ENCODE peak calls at places on chromosomes 3 and 15, in four cellular contexts. J is tibial artery, L is right lobe of liver, C is cardiac muscle cell. G is an unnamed sample.

GRCh38 chr3:22982981-22983582 is 220.0 kb upstream of the UBE2E2 start:
- DNase-seq in L (no peak), C (peak), J (no peak), G (no peak)

GRCh38 chr3:20190991-20191390 is 5.0 kb upstream of the SGO1 start:
- DNase-seq in C (no peak), L (no peak), J (no peak), G (no peak)

GRCh38 chr3:123447749-123448502 is 964 bp downstream of the ADCY5 start:
- DNase-seq in L (peak), C (no peak), J (no peak), G (no peak)

GRCh38 chr3:46719044-46719565 is 1.4 kb upstream of the PRSS50 start:
- DNase-seq in L (no peak), J (no peak), C (no peak), G (no peak)

GRCh38 chr3:81443948-81444347 is 317.5 kb downstream of the GBE1 start:
- DNase-seq in C (peak), L (no peak), J (no peak), G (no peak)

GRCh38 chr3:126555795-126556636 is 2.7 kb downstream of the C3orf22 start:
- DNase-seq in C (no peak), L (no peak), J (peak), G (peak)

GRCh38 chr3:124386006-124386405 is 344.2 kb upstream of the UMPS start:
- DNase-seq in L (no peak), J (no peak), C (no peak), G (no peak)

GRCh38 chr3:186413615-186414415 is 51.8 kb upstream of the DGKG start:
- DNase-seq in C (peak), J (peak), L (peak), G (no peak)

GRCh38 chr3:159839561-159840379 is 148.9 kb upstream of the IL12A start:
- DNase-seq in C (no peak), J (no peak), L (no peak), G (no peak)

GRCh38 chr3:127959873-127960272 is 44.8 kb downstream of the KBTBD12 start:
- DNase-seq in J (no peak), L (no peak), C (peak), G (no peak)

GRCh38 chr3:108091498-108092259 is 848 bp upstream of the CD47 start:
- DNase-seq in C (no peak), L (no peak), J (no peak), G (no peak)

GRCh38 chr3:14641346-14641745 is 10.2 kb upstream of the CCDC174 start:
- DNase-seq in J (no peak), L (no peak), C (no peak), G (no peak)

GRCh38 chr3:4350789-4351163 is 47.6 kb downstream of the SETMAR start:
- DNase-seq in J (no peak), C (peak), L (no peak), G (no peak)

GRCh38 chr3:13665582-13666226 is 116.8 kb downstream of the FBLN2 start:
- DNase-seq in J (no peak), C (no peak), L (no peak), G (no peak)

GRCh38 chr3:171810278-171811058 is at the start of gene PLD1:
- DNase-seq in L (peak), C (peak), J (peak), G (no peak)

GRCh38 chr3:12984023-12984823 is 89.0 kb downstream of the IQSEC1 start:
- DNase-seq in C (peak), L (no peak), J (peak), G (no peak)

GRCh38 chr3:194797555-194797954 is 111.9 kb downstream of the FAM43A start:
- DNase-seq in L (no peak), C (no peak), J (no peak), G (no peak)

GRCh38 chr3:107660316-107660976 is 137.7 kb downstream of the BBX start:
- DNase-seq in J (no peak), L (no peak), C (peak), G (no peak)

GRCh38 chr3:134197681-134198261 is 52.9 kb downstream of the RYK start:
- DNase-seq in J (no peak), L (no peak), C (peak), G (no peak)

GRCh38 chr3:172100482-172100881 is 61.1 kb downstream of the FNDC3B start:
- DNase-seq in L (no peak), C (no peak), J (no peak), G (no peak)

GRCh38 chr15:92069308-92070244 is 216.1 kb downstream of the SLCO3A1 start:
- DNase-seq in C (peak), L (no peak), J (peak), G (no peak)

GRCh38 chr15:52733696-52734255 is 54.6 kb upstream of the ATOSA start:
- DNase-seq in J (no peak), L (no peak), C (no peak), G (no peak)

GRCh38 chr15:64651573-64652260 is 123.7 kb downstream of the RBPMS2 start:
- DNase-seq in J (no peak), L (no peak), C (no peak), G (no peak)

GRCh38 chr3:46416134-46417119 is 9.4 kb downstream of the CCRL2 start:
- DNase-seq in L (no peak), J (no peak), C (no peak), G (no peak)

GRCh38 chr3:143757691-143758090 is 90.6 kb downstream of the SLC9A9 start:
- DNase-seq in L (no peak), J (no peak), C (no peak), G (no peak)

GRCh38 chr3:135762188-135762853 is 203.2 kb upstream of the PPP2R3A start:
- DNase-seq in J (no peak), L (no peak), C (no peak), G (no peak)

GRCh38 chr15:60583946-60584345 is 105.0 kb upstream of the ICE2 start:
- DNase-seq in L (no peak), J (no peak), C (no peak), G (no peak)

GRCh38 chr15:77624868-77625267 is 7.8 kb downstream of the LINGO1 start:
- DNase-seq in C (no peak), J (no peak), L (no peak), G (no peak)

GRCh38 chr15:25437751-25438600 is 848 bp downstream of the UBE3A start:
- DNase-seq in C (peak), J (peak), L (peak), G (no peak)

GRCh38 chr3:173938159-173938558 is 540.6 kb downstream of the NLGN1 start:
- DNase-seq in C (peak), L (no peak), J (no peak), G (no peak)

GRCh38 chr3:6697285-6697684 is 163.6 kb upstream of the GRM7 start:
- DNase-seq in C (no peak), L (no peak), J (no peak), G (no peak)

GRCh38 chr3:133136114-133137041 is 98.2 kb downstream of the TMEM108 start:
- DNase-seq in L (no peak), J (no peak), C (no peak), G (no peak)

GRCh38 chr15:35118987-35119386 is 33.9 kb upstream of the NANOGP8 start:
- DNase-seq in L (no peak), C (no peak), J (no peak), G (no peak)

GRCh38 chr3:108222813-108223307 is 636 bp upstream of the IFT57 start:
- DNase-seq in J (no peak), C (peak), L (no peak), G (no peak)

GRCh38 chr3:23615068-23615467 is 190.7 kb upstream of the UBE2E1 start:
- DNase-seq in L (no peak), J (no peak), C (no peak), G (no peak)

GRCh38 chr3:20648921-20649381 is 462.9 kb upstream of the SGO1 start:
- DNase-seq in J (no peak), C (peak), L (no peak), G (no peak)

DNA sequence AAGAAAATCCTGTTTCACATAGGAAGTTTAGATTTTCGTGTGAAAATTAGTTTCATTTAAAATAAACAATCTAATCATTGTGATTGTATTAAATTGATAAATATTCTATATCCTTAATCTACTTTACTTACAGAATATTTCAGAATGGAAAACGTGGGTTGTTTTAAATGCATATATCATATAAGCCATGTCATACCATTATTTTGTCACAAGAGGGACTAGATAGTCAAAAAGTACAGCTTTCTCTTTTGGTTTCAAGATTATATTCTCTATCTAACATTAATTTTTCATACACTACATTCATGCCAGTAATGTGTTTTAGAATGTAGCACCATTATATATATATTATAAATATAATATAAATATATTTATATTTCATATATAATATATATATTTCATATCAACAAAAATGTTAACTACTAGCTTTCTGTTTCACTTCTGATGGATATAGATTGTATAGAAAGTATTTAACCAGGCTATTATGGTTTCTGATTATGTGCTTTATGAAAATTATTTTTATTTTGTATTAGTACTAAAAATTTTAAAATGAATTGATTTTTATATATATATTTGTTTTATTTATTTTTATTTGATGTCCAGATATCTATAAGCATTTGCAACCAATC is 45.3 kb downstream of the OSTN start:
- DNase-seq in J (no peak), C (peak), L (no peak), G (no peak)
- TF ChIP-seq CTCF in J (peak), C (peak), L (peak), G (no peak)

GRCh38 chr3:195895900-195896360 is 12.4 kb downstream of the TNK2 start:
- DNase-seq in L (peak), J (peak), C (no peak), G (no peak)

GRCh38 chr3:195896361-195897080 is 11.8 kb downstream of the TNK2 start:
- DNase-seq in J (no peak), L (peak), C (peak), G (no peak)

GRCh38 chr3:195893516-195893915 is 14.8 kb downstream of the TNK2 start:
- DNase-seq in J (no peak), C (no peak), L (peak), G (no peak)

GRCh38 chr3:195893916-195894315 is 14.4 kb downstream of the TNK2 start:
- DNase-seq in J (no peak), L (peak), C (no peak), G (no peak)

DNA sequence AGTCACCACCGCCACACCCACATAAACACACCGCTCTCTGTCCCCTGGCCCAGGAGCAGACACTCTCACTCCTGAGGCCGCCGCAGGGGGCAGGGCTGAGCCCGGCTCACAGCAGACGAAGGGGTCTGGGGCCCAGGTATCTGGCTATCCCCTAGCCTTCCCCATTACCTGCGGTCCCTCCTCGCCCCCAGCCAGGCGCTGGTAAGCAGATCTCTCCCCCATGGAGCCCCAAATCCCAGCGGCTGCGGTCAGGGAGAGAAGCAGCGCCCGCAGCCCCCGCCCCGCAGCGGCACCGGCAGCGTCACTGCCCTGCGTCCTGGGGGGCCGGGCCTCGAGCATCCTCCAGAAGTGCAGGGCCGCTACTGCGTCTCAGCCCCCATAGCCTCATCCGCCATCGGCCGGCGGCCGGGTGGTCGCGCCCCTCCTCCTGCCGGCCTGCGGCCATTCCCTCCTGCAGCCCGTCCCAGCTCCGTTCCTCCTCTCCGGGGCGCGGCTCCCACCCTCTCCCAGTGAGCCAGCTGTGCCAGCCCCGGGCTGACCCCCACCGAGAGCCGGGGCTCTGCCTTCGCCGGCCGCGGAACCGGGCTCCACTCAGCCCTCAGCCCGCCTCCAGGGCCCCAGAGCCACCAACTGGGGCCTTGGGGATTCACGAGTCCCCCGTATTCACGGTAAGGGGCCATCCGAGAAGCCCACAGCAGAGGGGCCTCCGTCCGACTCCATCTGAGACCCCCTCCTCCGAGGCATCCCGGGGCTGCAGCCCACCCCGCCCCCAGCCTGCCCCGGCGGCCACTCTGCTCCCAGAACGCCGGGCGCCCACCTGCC is 13.1 kb downstream of the TNK2 start:
- DNase-seq in L (peak), C (no peak), J (no peak), G (no peak)
- TF ChIP-seq CTCF in L (no peak), C (no peak), J (no peak), G (no peak)

GRCh38 chr3:52242039-52242438 is 3.1 kb upstream of the TWF2 start:
- DNase-seq in L (no peak), C (no peak), J (no peak), G (no peak)

GRCh38 chr3:52238193-52238760 is 681 bp downstream of the TWF2 start:
- DNase-seq in C (no peak), J (peak), L (no peak), G (no peak)

GRCh38 chr3:52238761-52239701 is at the start of gene TWF2:
- DNase-seq in C (peak), L (peak), J (peak), G (peak)

GRCh38 chr3:52240886-52241244 is 1.9 kb upstream of the TWF2 start:
- DNase-seq in J (no peak), L (no peak), C (no peak), G (no peak)

GRCh38 chr3:52240059-52240885 is 1.3 kb upstream of the TWF2 start:
- DNase-seq in L (peak), J (peak), C (peak), G (no peak)
- TF ChIP-seq CTCF in L (no peak), J (no peak), C (peak), G (no peak)

DNA sequence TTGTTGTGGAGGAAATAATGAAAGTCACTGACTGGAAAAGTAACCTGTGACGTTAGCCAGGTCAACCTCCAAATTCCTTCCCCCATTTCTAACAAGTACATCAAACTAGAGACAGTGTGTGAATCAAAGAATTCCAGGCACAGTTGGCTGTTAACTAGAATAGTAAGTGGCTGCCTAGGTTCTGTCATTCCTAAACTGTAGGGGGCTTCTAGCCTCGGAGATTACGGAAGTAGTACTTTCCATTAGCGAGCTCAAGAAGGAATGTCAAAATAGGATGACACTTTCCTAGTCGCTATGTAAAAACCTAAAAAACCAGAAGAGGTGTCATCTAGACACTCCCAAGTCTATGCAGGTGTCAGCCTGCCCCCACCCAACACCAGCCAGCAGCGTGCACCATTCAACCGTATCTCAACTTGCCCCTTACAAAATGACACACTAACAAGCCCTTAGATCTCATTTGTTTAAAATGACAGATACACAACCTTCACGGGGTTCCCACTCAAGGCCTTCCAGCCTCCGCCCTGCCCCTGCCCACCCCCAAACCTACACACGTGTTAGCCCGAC is 910 bp downstream of the INO80 start:
- DNase-seq in L (no peak), J (no peak), C (peak), G (no peak)
- TF ChIP-seq CTCF in L (no peak), J (no peak), C (peak), G (no peak)

DNA sequence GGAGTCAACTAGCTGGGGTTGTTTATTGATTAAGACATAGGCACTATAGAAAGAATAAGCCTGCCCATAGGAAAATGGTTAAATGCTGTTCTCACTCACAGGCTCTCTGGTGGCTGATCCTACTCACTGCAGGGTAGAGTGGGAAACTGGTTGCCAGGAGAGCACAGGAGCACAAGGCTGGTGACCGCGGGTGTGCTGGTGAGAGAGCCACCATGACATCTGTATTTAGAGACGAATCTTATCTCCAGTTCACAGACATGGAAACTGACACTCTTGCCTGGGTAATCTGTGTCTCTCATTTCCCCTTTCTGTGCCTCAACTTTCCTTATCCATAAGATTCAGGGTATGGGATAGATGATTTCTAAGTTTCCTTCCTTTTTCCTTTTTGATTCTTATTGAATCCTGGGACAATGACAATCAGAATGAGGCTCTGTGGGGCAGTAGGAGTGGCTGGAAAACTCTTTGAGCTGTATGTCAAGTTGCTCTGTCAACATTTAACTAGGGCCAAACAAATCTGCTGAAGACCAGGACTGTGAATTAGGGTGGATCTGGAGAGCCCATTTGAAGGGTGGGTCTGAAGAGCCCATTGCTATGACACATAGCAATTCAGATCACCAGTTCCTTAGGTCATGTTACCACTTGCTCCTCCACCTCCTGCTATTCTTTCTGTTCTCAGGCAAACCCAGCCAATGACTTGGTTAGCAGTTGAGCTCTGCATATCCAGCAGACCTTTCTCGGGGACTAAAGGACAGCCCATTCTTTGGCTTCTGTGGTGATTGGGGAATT is 286.1 kb upstream of the TBL1XR1 start:
- DNase-seq in L (no peak), J (no peak), C (no peak), G (no peak)
- TF ChIP-seq CTCF in L (peak), J (no peak), C (peak), G (no peak)

GRCh38 chr3:11901286-11901875 is 54.7 kb upstream of the TAMM41 start:
- DNase-seq in C (no peak), J (no peak), L (no peak), G (no peak)
- TF ChIP-seq CTCF in C (no peak), J (no peak), L (no peak), G (no peak)

GRCh38 chr3:42166662-42167300 is 75.6 kb downstream of the TRAK1 start:
- DNase-seq in L (no peak), J (no peak), C (no peak), G (no peak)
- TF ChIP-seq CTCF in L (no peak), J (no peak), C (no peak), G (no peak)

DNA sequence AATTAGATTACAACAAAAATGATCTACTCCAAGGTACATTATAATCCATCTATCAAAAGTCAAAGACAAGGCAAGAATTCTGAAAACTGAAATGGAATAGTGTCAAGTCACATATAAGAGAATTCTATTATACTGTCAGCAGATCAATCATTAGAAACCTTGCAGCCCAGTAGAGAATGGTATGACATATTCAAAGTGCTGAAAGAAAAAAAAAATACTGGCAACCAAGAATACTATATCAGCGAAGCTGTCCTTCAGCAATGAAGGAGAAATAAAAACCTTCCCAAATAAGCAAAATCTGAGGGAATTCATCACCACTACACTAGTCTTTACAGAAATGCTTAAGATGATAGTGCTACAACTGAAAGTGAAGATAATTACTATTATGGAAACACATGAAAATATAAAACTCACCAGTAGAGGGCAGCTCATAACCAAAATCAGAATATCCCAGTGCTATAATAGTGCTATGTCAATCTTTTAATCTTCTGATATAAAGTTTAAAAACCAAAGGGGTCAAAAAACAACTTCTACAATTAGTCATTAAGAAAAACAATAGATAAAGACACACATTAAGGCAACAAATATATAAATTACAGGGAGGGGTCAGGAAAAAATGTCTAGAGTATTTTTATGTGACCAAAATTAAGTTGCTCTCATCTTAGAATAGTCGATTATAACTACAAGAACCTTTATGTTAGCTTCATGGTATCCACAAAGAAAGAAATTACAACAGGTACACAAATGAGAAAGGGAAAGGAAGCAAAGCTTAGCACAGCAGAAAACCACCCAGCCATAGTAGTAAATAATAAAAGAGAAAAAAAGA is 190.7 kb upstream of the CNTN6 start:
- DNase-seq in J (no peak), L (no peak), C (peak), G (no peak)
- TF ChIP-seq CTCF in J (no peak), L (peak), C (peak), G (no peak)

GRCh38 chr15:73334086-73334485 is 34.7 kb downstream of the HCN4 start:
- DNase-seq in L (no peak), C (no peak), J (no peak), G (no peak)
- TF ChIP-seq CTCF in L (no peak), C (no peak), J (no peak), G (no peak)